ENCODE peak calls at places on chromosomes 11 and 22, in five cellular contexts. One of them, this sample, is unnamed.

GRCh38 chr11:108859510-108859909 is 194.6 kb downstream of the DDX10 start:
- DNase-seq in transverse colon: no peak
- DNase-seq in heart left ventricle: no peak
- DNase-seq in H1: no peak
- DNase-seq in cardiac muscle cell: no peak
- DNase-seq in this sample: no peak

GRCh38 chr11:131982154-131982553 is 611.7 kb downstream of the NTM start:
- DNase-seq in transverse colon: no peak
- DNase-seq in heart left ventricle: no peak
- DNase-seq in H1: peak; percentile 52
- DNase-seq in cardiac muscle cell: no peak
- DNase-seq in this sample: peak; percentile 91

GRCh38 chr11:94132152-94132558 is 3.5 kb downstream of the PANX1 start:
- DNase-seq in transverse colon: peak; percentile 20
- DNase-seq in heart left ventricle: no peak
- DNase-seq in H1: peak; percentile 33
- DNase-seq in cardiac muscle cell: no peak
- DNase-seq in this sample: no peak

GRCh38 chr22:18059473-18059872 is 18.3 kb upstream of the PEX26 start:
- DNase-seq in transverse colon: no peak
- DNase-seq in heart left ventricle: no peak
- DNase-seq in H1: no peak
- DNase-seq in cardiac muscle cell: no peak
- DNase-seq in this sample: no peak

GRCh38 chr22:20430641-20431519 is 6.7 kb downstream of the SCARF2 start:
- DNase-seq in transverse colon: peak; percentile 57
- DNase-seq in heart left ventricle: peak; percentile 57
- DNase-seq in H1: peak; percentile 74
- DNase-seq in cardiac muscle cell: peak; percentile 80
- DNase-seq in this sample: no peak

GRCh38 chr22:37195921-37196320 is 7.9 kb upstream of the C1QTNF6 start:
- DNase-seq in transverse colon: no peak
- DNase-seq in heart left ventricle: peak; percentile 24
- DNase-seq in H1: no peak
- DNase-seq in cardiac muscle cell: no peak
- DNase-seq in this sample: no peak

GRCh38 chr11:117642396-117642795 is 154.6 kb downstream of the DSCAML1 start:
- DNase-seq in transverse colon: no peak
- DNase-seq in heart left ventricle: no peak
- DNase-seq in H1: no peak
- DNase-seq in cardiac muscle cell: no peak
- DNase-seq in this sample: no peak

GRCh38 chr11:61891331-61892084 is at the start of gene FADS3:
- DNase-seq in transverse colon: peak; percentile 90
- DNase-seq in heart left ventricle: peak; percentile 95
- DNase-seq in H1: peak; percentile 93
- DNase-seq in cardiac muscle cell: peak; percentile 94
- DNase-seq in this sample: peak; percentile 62

GRCh38 chr22:17695986-17696385 is 57.4 kb downstream of the BCL2L13 start:
- DNase-seq in transverse colon: no peak
- DNase-seq in heart left ventricle: no peak
- DNase-seq in H1: no peak
- DNase-seq in cardiac muscle cell: no peak
- DNase-seq in this sample: no peak

GRCh38 chr22:30413001-30413400 is 12.6 kb upstream of the MTFP1 start:
- DNase-seq in transverse colon: no peak
- DNase-seq in heart left ventricle: no peak
- DNase-seq in H1: no peak
- DNase-seq in cardiac muscle cell: no peak
- DNase-seq in this sample: no peak

GRCh38 chr11:18000760-18001159 is 12.1 kb downstream of the SERGEF start:
- DNase-seq in transverse colon: no peak
- DNase-seq in heart left ventricle: no peak
- DNase-seq in H1: no peak
- DNase-seq in cardiac muscle cell: no peak
- DNase-seq in this sample: no peak

GRCh38 chr11:113591122-113591521 is 115.0 kb downstream of the TMPRSS5 start:
- DNase-seq in transverse colon: no peak
- DNase-seq in heart left ventricle: no peak
- DNase-seq in H1: no peak
- DNase-seq in cardiac muscle cell: peak; percentile 49
- DNase-seq in this sample: no peak

GRCh38 chr11:63445720-63446119 is 45.2 kb downstream of the PLAAT5 start:
- DNase-seq in transverse colon: no peak
- DNase-seq in heart left ventricle: no peak
- DNase-seq in H1: no peak
- DNase-seq in cardiac muscle cell: no peak
- DNase-seq in this sample: no peak

GRCh38 chr22:49678842-49679170 is 148.9 kb downstream of the BRD1 start:
- DNase-seq in transverse colon: no peak
- DNase-seq in heart left ventricle: no peak
- DNase-seq in H1: no peak
- DNase-seq in cardiac muscle cell: no peak
- DNase-seq in this sample: no peak

GRCh38 chr11:96168623-96169022 is 174.4 kb downstream of the MAML2 start:
- DNase-seq in transverse colon: no peak
- DNase-seq in heart left ventricle: peak; percentile 32
- DNase-seq in H1: no peak
- DNase-seq in cardiac muscle cell: no peak
- DNase-seq in this sample: no peak

GRCh38 chr11:110173775-110174644 is 80.8 kb downstream of the ZC3H12C start:
- DNase-seq in transverse colon: peak; percentile 79
- DNase-seq in heart left ventricle: peak; percentile 68
- DNase-seq in H1: peak; percentile 92
- DNase-seq in cardiac muscle cell: peak; percentile 80
- DNase-seq in this sample: peak; percentile 82

GRCh38 chr11:132463941-132464340 is 1068.4 kb downstream of the OPCML start:
- DNase-seq in transverse colon: no peak
- DNase-seq in heart left ventricle: no peak
- DNase-seq in H1: no peak
- DNase-seq in cardiac muscle cell: no peak
- DNase-seq in this sample: no peak

GRCh38 chr11:120210651-120211521 is at the start of gene OAF:
- DNase-seq in transverse colon: peak; percentile 73
- DNase-seq in heart left ventricle: peak; percentile 84
- DNase-seq in H1: peak; percentile 85
- DNase-seq in cardiac muscle cell: peak; percentile 89
- DNase-seq in this sample: peak; percentile 79

GRCh38 chr22:49353185-49353584 is 474.5 kb downstream of the BRD1 start:
- DNase-seq in transverse colon: no peak
- DNase-seq in heart left ventricle: no peak
- DNase-seq in H1: peak; percentile 26
- DNase-seq in cardiac muscle cell: no peak
- DNase-seq in this sample: no peak

GRCh38 chr11:102794382-102794781 is 3.6 kb downstream of the MMP1 start:
- DNase-seq in transverse colon: no peak
- DNase-seq in heart left ventricle: no peak
- DNase-seq in H1: peak; percentile 58
- DNase-seq in cardiac muscle cell: peak; percentile 19
- DNase-seq in this sample: peak; percentile 63

GRCh38 chr11:118076754-118077281 is at the start of gene TMPRSS4:
- DNase-seq in transverse colon: peak; percentile 91
- DNase-seq in heart left ventricle: no peak
- DNase-seq in H1: no peak
- DNase-seq in cardiac muscle cell: no peak
- DNase-seq in this sample: no peak

GRCh38 chr11:28674432-28675076 is 566.4 kb downstream of the METTL15 start:
- DNase-seq in transverse colon: no peak
- DNase-seq in heart left ventricle: no peak
- DNase-seq in H1: peak; percentile 61
- DNase-seq in cardiac muscle cell: peak; percentile 21
- DNase-seq in this sample: peak; percentile 5

GRCh38 chr11:76704171-76704948 is 33.8 kb upstream of the LRRC32 start:
- DNase-seq in transverse colon: no peak
- DNase-seq in heart left ventricle: no peak
- DNase-seq in H1: no peak
- DNase-seq in cardiac muscle cell: no peak
- DNase-seq in this sample: peak; percentile 79

GRCh38 chr22:19292262-19293230 is 1.0 kb upstream of the CLTCL1 start:
- DNase-seq in transverse colon: peak; percentile 18
- DNase-seq in heart left ventricle: peak; percentile 31
- DNase-seq in H1: no peak
- DNase-seq in cardiac muscle cell: no peak
- DNase-seq in this sample: no peak

GRCh38 chr11:112797653-112798293 is 163.4 kb upstream of the NCAM1 start:
- DNase-seq in transverse colon: no peak
- DNase-seq in heart left ventricle: no peak
- DNase-seq in H1: peak; percentile 85
- DNase-seq in cardiac muscle cell: no peak
- DNase-seq in this sample: no peak

GRCh38 chr11:107691003-107691402 is 20.9 kb downstream of the SLN start:
- DNase-seq in transverse colon: no peak
- DNase-seq in heart left ventricle: no peak
- DNase-seq in H1: no peak
- DNase-seq in cardiac muscle cell: no peak
- DNase-seq in this sample: no peak

GRCh38 chr11:111162306-111162705 is 83.2 kb upstream of the POU2AF2 start:
- DNase-seq in transverse colon: no peak
- DNase-seq in heart left ventricle: no peak
- DNase-seq in H1: no peak
- DNase-seq in cardiac muscle cell: no peak
- DNase-seq in this sample: peak; percentile 3

GRCh38 chr11:75142714-75143419 is 8.0 kb upstream of the SLCO2B1 start:
- DNase-seq in transverse colon: peak; percentile 70
- DNase-seq in heart left ventricle: peak; percentile 88
- DNase-seq in H1: no peak
- DNase-seq in cardiac muscle cell: no peak
- DNase-seq in this sample: peak; percentile 57

GRCh38 chr11:46342237-46342636 is 5.0 kb upstream of the DGKZ start:
- DNase-seq in transverse colon: no peak
- DNase-seq in heart left ventricle: peak; percentile 57
- DNase-seq in H1: no peak
- DNase-seq in cardiac muscle cell: no peak
- DNase-seq in this sample: peak; percentile 65

GRCh38 chr11:46343520-46343919 is 3.7 kb upstream of the DGKZ start:
- DNase-seq in transverse colon: no peak
- DNase-seq in heart left ventricle: no peak
- DNase-seq in H1: no peak
- DNase-seq in cardiac muscle cell: no peak
- DNase-seq in this sample: no peak

GRCh38 chr11:46339816-46340215 is 7.4 kb upstream of the DGKZ start:
- DNase-seq in transverse colon: no peak
- DNase-seq in heart left ventricle: peak; percentile 66
- DNase-seq in H1: no peak
- DNase-seq in cardiac muscle cell: peak; percentile 51
- DNase-seq in this sample: no peak

GRCh38 chr11:46338988-46339666 is 8.1 kb upstream of the DGKZ start:
- DNase-seq in transverse colon: no peak
- DNase-seq in heart left ventricle: peak; percentile 86
- DNase-seq in H1: peak; percentile 87
- DNase-seq in cardiac muscle cell: peak; percentile 73
- DNase-seq in this sample: peak; percentile 97

GRCh38 chr11:46341454-46341853 is 5.8 kb upstream of the DGKZ start:
- DNase-seq in transverse colon: no peak
- DNase-seq in heart left ventricle: no peak
- DNase-seq in H1: no peak
- DNase-seq in cardiac muscle cell: no peak
- DNase-seq in this sample: no peak
- H3K4me1 ChIP-seq in transverse colon: peaks cover 6% of the 10 kb centered on the region
- H3K4me1 ChIP-seq in heart left ventricle: peaks cover 39% of the 10 kb centered on the region
- H3K4me1 ChIP-seq in H1: peaks cover 38% of the 10 kb centered on the region
- H3K4me1 ChIP-seq in cardiac muscle cell: peaks cover 35% of the 10 kb centered on the region
- H3K4me1 ChIP-seq in this sample: peaks cover 58% of the 10 kb centered on the region

GRCh38 chr22:38244106-38244505 is 28.7 kb downstream of the TMEM184B start:
- DNase-seq in transverse colon: no peak
- DNase-seq in heart left ventricle: no peak
- DNase-seq in H1: no peak
- DNase-seq in cardiac muscle cell: no peak
- DNase-seq in this sample: no peak

GRCh38 chr22:38243007-38243775 is 29.6 kb downstream of the TMEM184B start:
- DNase-seq in transverse colon: peak; percentile 81
- DNase-seq in heart left ventricle: peak; percentile 67
- DNase-seq in H1: no peak
- DNase-seq in cardiac muscle cell: no peak
- DNase-seq in this sample: no peak

GRCh38 chr22:38239101-38239761 is 33.6 kb downstream of the TMEM184B start:
- DNase-seq in transverse colon: no peak
- DNase-seq in heart left ventricle: no peak
- DNase-seq in H1: no peak
- DNase-seq in cardiac muscle cell: peak; percentile 25
- DNase-seq in this sample: no peak

GRCh38 chr22:38238519-38239051 is 34.2 kb downstream of the TMEM184B start:
- DNase-seq in transverse colon: no peak
- DNase-seq in heart left ventricle: peak; percentile 69
- DNase-seq in H1: no peak
- DNase-seq in cardiac muscle cell: no peak
- DNase-seq in this sample: no peak

GRCh38 chr22:38240734-38241252 is 32.0 kb downstream of the TMEM184B start:
- DNase-seq in transverse colon: peak; percentile 59
- DNase-seq in heart left ventricle: no peak
- DNase-seq in H1: peak; percentile 72
- DNase-seq in cardiac muscle cell: peak; percentile 50
- DNase-seq in this sample: peak; percentile 75
- H3K4me1 ChIP-seq in transverse colon: peaks cover 19% of the 10 kb centered on the region
- H3K4me1 ChIP-seq in heart left ventricle: peaks cover 3% of the 10 kb centered on the region
- H3K4me1 ChIP-seq in H1: no peaks in the 10 kb centered on the region
- H3K4me1 ChIP-seq in cardiac muscle cell: peaks cover 11% of the 10 kb centered on the region
- H3K4me1 ChIP-seq in this sample: peaks cover 7% of the 10 kb centered on the region

GRCh38 chr11:19912206-19913118 is 199.8 kb downstream of the NAV2 start:
- DNase-seq in transverse colon: no peak
- DNase-seq in heart left ventricle: no peak
- DNase-seq in H1: no peak
- DNase-seq in cardiac muscle cell: no peak
- DNase-seq in this sample: no peak
- H3K4me1 ChIP-seq in transverse colon: no peaks in the 10 kb centered on the region
- H3K4me1 ChIP-seq in heart left ventricle: no peaks in the 10 kb centered on the region
- H3K4me1 ChIP-seq in H1: peaks cover 17% of the 10 kb centered on the region
- H3K4me1 ChIP-seq in cardiac muscle cell: peaks cover 18% of the 10 kb centered on the region
- H3K4me1 ChIP-seq in this sample: no peaks in the 10 kb centered on the region

DNA sequence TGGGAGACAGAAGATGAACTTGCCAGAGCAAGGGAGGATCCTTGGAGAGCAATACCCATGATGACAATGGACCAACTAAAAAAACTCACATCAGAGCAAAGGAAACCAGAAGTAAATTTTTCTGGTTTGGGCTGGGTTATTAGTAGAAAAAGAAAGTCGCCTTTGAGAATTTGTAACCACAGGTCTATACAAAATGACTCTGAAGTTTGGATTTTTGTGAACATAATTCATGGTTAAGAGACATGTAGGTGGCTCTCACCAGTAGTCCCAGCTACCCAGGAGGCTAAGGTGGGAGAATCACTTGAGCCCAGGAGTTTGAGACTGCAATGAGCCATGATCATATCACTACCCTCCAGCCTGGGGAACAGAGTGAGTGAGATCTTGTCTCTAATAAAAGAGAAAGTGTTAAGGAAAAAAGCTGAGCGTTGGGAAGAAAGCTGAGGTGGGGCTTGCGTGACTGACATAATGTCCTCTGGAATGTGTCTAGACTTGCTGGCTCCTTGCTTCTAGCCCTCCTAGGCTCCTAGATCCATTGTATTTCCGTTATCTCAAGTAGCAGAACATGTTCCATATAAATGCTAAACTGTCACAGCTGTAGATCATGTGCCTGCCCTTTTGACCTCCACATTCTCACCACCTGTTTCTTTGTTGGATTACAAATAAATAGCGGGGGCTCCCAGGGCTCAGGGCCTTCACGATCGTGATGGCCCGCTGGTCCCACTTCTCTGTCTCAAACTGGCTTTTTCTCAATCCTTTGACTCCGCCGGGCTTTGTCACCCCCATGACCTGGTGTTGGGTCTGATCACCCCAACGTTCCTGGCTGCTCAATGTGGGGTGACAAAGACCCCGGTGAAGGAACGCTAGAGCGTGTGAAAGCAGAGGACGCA is 56.2 kb upstream of the SC5D start:
- DNase-seq in transverse colon: no peak
- DNase-seq in heart left ventricle: no peak
- DNase-seq in H1: no peak
- DNase-seq in cardiac muscle cell: peak; percentile 72
- DNase-seq in this sample: no peak
- H3K4me1 ChIP-seq in transverse colon: no peaks in the 10 kb centered on the region
- H3K4me1 ChIP-seq in heart left ventricle: peaks cover 5% of the 10 kb centered on the region
- H3K4me1 ChIP-seq in H1: peaks cover 11% of the 10 kb centered on the region
- H3K4me1 ChIP-seq in cardiac muscle cell: peaks cover 47% of the 10 kb centered on the region
- H3K4me1 ChIP-seq in this sample: peaks cover under 1% of the 10 kb centered on the region

This sample was measured in NT2/D1.